ENCODE peak calls at places on chromosomes 5 and 9, in seven cellular contexts. One of them, this sample, is unnamed.

GRCh38 chr9:89734561-89734960 is 129.7 kb downstream of the GADD45G start:
- DNase-seq in neuronal stem cell: no peak
- DNase-seq in trophoblast cell: peak
- DNase-seq in mesendoderm: no peak
- DNase-seq in mesenchymal stem cell: no peak
- DNase-seq in H1: no peak
- DNase-seq in IMR-90: no peak
- DNase-seq in this sample: no peak

GRCh38 chr5:173395257-173395932 is 67.2 kb upstream of the STC2 start:
- DNase-seq in mesenchymal stem cell: peak
- DNase-seq in IMR-90: peak
- DNase-seq in trophoblast cell: peak
- DNase-seq in mesendoderm: peak
- DNase-seq in H1: no peak
- DNase-seq in neuronal stem cell: no peak
- DNase-seq in this sample: peak

GRCh38 chr5:127612441-127613141 is 36.3 kb upstream of the CTXN3 start:
- DNase-seq in neuronal stem cell: no peak
- DNase-seq in trophoblast cell: peak
- DNase-seq in H1: peak
- DNase-seq in IMR-90: no peak
- DNase-seq in mesenchymal stem cell: no peak
- DNase-seq in mesendoderm: no peak
- DNase-seq in this sample: no peak

GRCh38 chr9:25602366-25603044 is 75.7 kb downstream of the TUSC1 start:
- DNase-seq in mesendoderm: peak
- DNase-seq in neuronal stem cell: no peak
- DNase-seq in IMR-90: no peak
- DNase-seq in trophoblast cell: peak
- DNase-seq in mesenchymal stem cell: no peak
- DNase-seq in H1: no peak
- DNase-seq in this sample: no peak

GRCh38 chr5:133285583-133286021 is 233.8 kb downstream of the HSPA4 start:
- DNase-seq in mesendoderm: no peak
- DNase-seq in neuronal stem cell: no peak
- DNase-seq in mesenchymal stem cell: peak
- DNase-seq in IMR-90: peak
- DNase-seq in trophoblast cell: peak
- DNase-seq in H1: no peak
- DNase-seq in this sample: no peak

GRCh38 chr9:106286249-106286648 is 576.7 kb upstream of the ZNF462 start:
- DNase-seq in trophoblast cell: no peak
- DNase-seq in IMR-90: no peak
- DNase-seq in mesendoderm: peak
- DNase-seq in H1: no peak
- DNase-seq in neuronal stem cell: peak
- DNase-seq in mesenchymal stem cell: peak
- DNase-seq in this sample: peak

GRCh38 chr9:127520941-127521918 is 69.9 kb downstream of the LRSAM1 start:
- DNase-seq in IMR-90: peak
- DNase-seq in neuronal stem cell: no peak
- DNase-seq in mesendoderm: peak
- DNase-seq in H1: no peak
- DNase-seq in trophoblast cell: no peak
- DNase-seq in mesenchymal stem cell: peak
- DNase-seq in this sample: peak

GRCh38 chr5:113190347-113190746 is 213.7 kb downstream of the DCP2 start:
- DNase-seq in neuronal stem cell: no peak
- DNase-seq in IMR-90: peak
- DNase-seq in H1: no peak
- DNase-seq in trophoblast cell: peak
- DNase-seq in mesendoderm: peak
- DNase-seq in mesenchymal stem cell: no peak
- DNase-seq in this sample: no peak

GRCh38 chr9:6843742-6844141 is 86.0 kb downstream of the KDM4C start:
- DNase-seq in mesendoderm: no peak
- DNase-seq in mesenchymal stem cell: no peak
- DNase-seq in IMR-90: no peak
- DNase-seq in H1: no peak
- DNase-seq in trophoblast cell: no peak
- DNase-seq in neuronal stem cell: no peak
- DNase-seq in this sample: no peak

GRCh38 chr9:126158591-126159519 is 167.8 kb upstream of the MVB12B start:
- DNase-seq in mesenchymal stem cell: no peak
- DNase-seq in mesendoderm: no peak
- DNase-seq in IMR-90: no peak
- DNase-seq in trophoblast cell: no peak
- DNase-seq in H1: no peak
- DNase-seq in neuronal stem cell: no peak
- DNase-seq in this sample: peak

GRCh38 chr9:133275105-133276000 is at the start of gene ABO:
- DNase-seq in H1: peak
- DNase-seq in mesenchymal stem cell: no peak
- DNase-seq in IMR-90: no peak
- DNase-seq in neuronal stem cell: no peak
- DNase-seq in mesendoderm: peak
- DNase-seq in trophoblast cell: no peak
- DNase-seq in this sample: no peak

GRCh38 chr5:137316346-137316736 is 182.8 kb downstream of the SPOCK1 start:
- DNase-seq in H1: no peak
- DNase-seq in IMR-90: peak
- DNase-seq in mesendoderm: no peak
- DNase-seq in mesenchymal stem cell: no peak
- DNase-seq in neuronal stem cell: no peak
- DNase-seq in trophoblast cell: no peak
- DNase-seq in this sample: no peak

GRCh38 chr5:36298546-36298945 is 3.2 kb downstream of the RANBP3L start:
- DNase-seq in trophoblast cell: peak
- DNase-seq in mesendoderm: no peak
- DNase-seq in H1: no peak
- DNase-seq in IMR-90: no peak
- DNase-seq in mesenchymal stem cell: no peak
- DNase-seq in neuronal stem cell: no peak
- DNase-seq in this sample: no peak

GRCh38 chr5:3597002-3597726 is 1.5 kb downstream of the IRX1 start:
- DNase-seq in IMR-90: no peak
- DNase-seq in mesendoderm: peak
- DNase-seq in trophoblast cell: no peak
- DNase-seq in mesenchymal stem cell: no peak
- DNase-seq in neuronal stem cell: no peak
- DNase-seq in H1: peak
- DNase-seq in this sample: peak

GRCh38 chr9:108551030-108551964 is 304.5 kb downstream of the ACTL7B start:
- DNase-seq in H1: no peak
- DNase-seq in mesenchymal stem cell: peak
- DNase-seq in trophoblast cell: peak
- DNase-seq in neuronal stem cell: no peak
- DNase-seq in mesendoderm: no peak
- DNase-seq in IMR-90: peak
- DNase-seq in this sample: no peak

GRCh38 chr9:89746385-89747116 is 141.7 kb downstream of the GADD45G start:
- DNase-seq in H1: no peak
- DNase-seq in neuronal stem cell: no peak
- DNase-seq in mesendoderm: no peak
- DNase-seq in mesenchymal stem cell: peak
- DNase-seq in trophoblast cell: no peak
- DNase-seq in IMR-90: no peak
- DNase-seq in this sample: no peak

GRCh38 chr9:124277420-124277819 is 19.7 kb downstream of the NEK6 start:
- DNase-seq in neuronal stem cell: no peak
- DNase-seq in trophoblast cell: peak
- DNase-seq in mesendoderm: peak
- DNase-seq in H1: no peak
- DNase-seq in mesenchymal stem cell: no peak
- DNase-seq in IMR-90: no peak
- DNase-seq in this sample: no peak

GRCh38 chr9:129398101-129398795 is 220.2 kb upstream of the IER5L start:
- DNase-seq in IMR-90: no peak
- DNase-seq in trophoblast cell: no peak
- DNase-seq in H1: no peak
- DNase-seq in mesenchymal stem cell: no peak
- DNase-seq in mesendoderm: no peak
- DNase-seq in neuronal stem cell: no peak
- DNase-seq in this sample: no peak

GRCh38 chr5:79821-80220 is 12.1 kb upstream of the PLEKHG4B start:
- DNase-seq in mesenchymal stem cell: no peak
- DNase-seq in mesendoderm: no peak
- DNase-seq in IMR-90: no peak
- DNase-seq in H1: no peak
- DNase-seq in neuronal stem cell: no peak
- DNase-seq in trophoblast cell: no peak
- DNase-seq in this sample: no peak

GRCh38 chr5:83029-83428 is 8.9 kb upstream of the PLEKHG4B start:
- DNase-seq in neuronal stem cell: no peak
- DNase-seq in IMR-90: no peak
- DNase-seq in mesendoderm: no peak
- DNase-seq in mesenchymal stem cell: no peak
- DNase-seq in H1: no peak
- DNase-seq in trophoblast cell: no peak
- DNase-seq in this sample: no peak

GRCh38 chr5:82092-82491 is 9.9 kb upstream of the PLEKHG4B start:
- DNase-seq in mesendoderm: peak
- DNase-seq in trophoblast cell: peak
- DNase-seq in H1: peak
- DNase-seq in mesenchymal stem cell: peak
- DNase-seq in IMR-90: peak
- DNase-seq in neuronal stem cell: peak
- DNase-seq in this sample: peak

GRCh38 chr5:82570-82969 is 9.4 kb upstream of the PLEKHG4B start:
- DNase-seq in IMR-90: no peak
- DNase-seq in neuronal stem cell: no peak
- DNase-seq in mesendoderm: peak
- DNase-seq in H1: no peak
- DNase-seq in mesenchymal stem cell: no peak
- DNase-seq in trophoblast cell: no peak
- DNase-seq in this sample: no peak

DNA sequence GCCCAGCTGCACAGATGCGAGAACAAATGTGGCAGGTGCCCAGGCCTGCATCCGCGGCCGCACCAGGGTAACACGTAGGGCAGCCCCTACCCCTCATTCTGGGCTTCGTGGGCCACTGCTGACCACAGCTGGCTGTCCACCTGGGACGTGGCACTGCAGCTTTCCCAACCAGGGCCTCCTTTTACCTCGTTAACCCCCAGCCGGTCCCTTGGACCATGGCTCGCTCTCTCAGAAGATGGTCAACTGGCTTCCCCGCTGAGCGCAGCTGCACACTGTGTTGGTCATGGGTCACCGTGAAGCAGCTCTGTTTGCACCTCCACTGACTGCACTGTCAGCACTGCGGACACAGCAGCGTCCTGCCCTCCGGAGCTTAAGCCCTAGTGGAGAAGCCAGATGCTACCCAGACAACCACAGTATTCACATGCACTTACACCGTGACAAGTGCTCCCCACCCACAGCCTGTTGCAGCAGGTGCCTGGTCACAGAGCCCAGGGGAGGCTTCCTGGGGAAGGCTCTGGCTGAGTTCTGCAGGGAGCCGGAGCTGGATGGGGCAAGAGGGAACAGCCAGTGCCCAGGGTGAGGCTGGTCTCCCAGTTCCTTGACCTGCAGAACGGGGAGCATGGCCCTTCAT is 10.5 kb upstream of the PLEKHG4B start:
- DNase-seq in IMR-90: no peak
- DNase-seq in mesenchymal stem cell: no peak
- DNase-seq in mesendoderm: no peak
- DNase-seq in neuronal stem cell: no peak
- DNase-seq in trophoblast cell: no peak
- DNase-seq in H1: no peak
- DNase-seq in this sample: no peak
- H3K4ac ChIP-seq in IMR-90: no peak
- H3K4ac ChIP-seq in mesenchymal stem cell: no peak
- H3K4ac ChIP-seq in mesendoderm: no peak
- H3K4ac ChIP-seq in neuronal stem cell: peak
- H3K4ac ChIP-seq in trophoblast cell: no peak
- H3K4ac ChIP-seq in H1: peak
- H3K4ac ChIP-seq in this sample: no peak

GRCh38 chr9:99921875-99922710 is 15.6 kb downstream of the STX17 start:
- DNase-seq in H1: no peak
- DNase-seq in IMR-90: no peak
- DNase-seq in mesendoderm: peak
- DNase-seq in mesenchymal stem cell: peak
- DNase-seq in trophoblast cell: no peak
- DNase-seq in neuronal stem cell: no peak
- DNase-seq in this sample: no peak

GRCh38 chr9:99916650-99917049 is 10.2 kb downstream of the STX17 start:
- DNase-seq in trophoblast cell: no peak
- DNase-seq in mesendoderm: no peak
- DNase-seq in neuronal stem cell: no peak
- DNase-seq in IMR-90: no peak
- DNase-seq in mesenchymal stem cell: no peak
- DNase-seq in H1: no peak
- DNase-seq in this sample: no peak

GRCh38 chr9:99922711-99923030 is 16.2 kb downstream of the STX17 start:
- DNase-seq in H1: no peak
- DNase-seq in mesenchymal stem cell: no peak
- DNase-seq in mesendoderm: no peak
- DNase-seq in trophoblast cell: no peak
- DNase-seq in neuronal stem cell: no peak
- DNase-seq in IMR-90: no peak
- DNase-seq in this sample: no peak

GRCh38 chr9:99918134-99918533 is 11.7 kb downstream of the STX17 start:
- DNase-seq in IMR-90: no peak
- DNase-seq in mesenchymal stem cell: no peak
- DNase-seq in trophoblast cell: no peak
- DNase-seq in H1: no peak
- DNase-seq in neuronal stem cell: no peak
- DNase-seq in mesendoderm: no peak
- DNase-seq in this sample: no peak

GRCh38 chr9:99919930-99920329 is 13.5 kb downstream of the STX17 start:
- DNase-seq in IMR-90: no peak
- DNase-seq in neuronal stem cell: no peak
- DNase-seq in mesenchymal stem cell: no peak
- DNase-seq in mesendoderm: peak
- DNase-seq in trophoblast cell: no peak
- DNase-seq in H1: no peak
- DNase-seq in this sample: no peak
- H3K4ac ChIP-seq in IMR-90: no peak
- H3K4ac ChIP-seq in neuronal stem cell: no peak
- H3K4ac ChIP-seq in mesenchymal stem cell: no peak
- H3K4ac ChIP-seq in mesendoderm: no peak
- H3K4ac ChIP-seq in trophoblast cell: no peak
- H3K4ac ChIP-seq in H1: no peak
- H3K4ac ChIP-seq in this sample: no peak

DNA sequence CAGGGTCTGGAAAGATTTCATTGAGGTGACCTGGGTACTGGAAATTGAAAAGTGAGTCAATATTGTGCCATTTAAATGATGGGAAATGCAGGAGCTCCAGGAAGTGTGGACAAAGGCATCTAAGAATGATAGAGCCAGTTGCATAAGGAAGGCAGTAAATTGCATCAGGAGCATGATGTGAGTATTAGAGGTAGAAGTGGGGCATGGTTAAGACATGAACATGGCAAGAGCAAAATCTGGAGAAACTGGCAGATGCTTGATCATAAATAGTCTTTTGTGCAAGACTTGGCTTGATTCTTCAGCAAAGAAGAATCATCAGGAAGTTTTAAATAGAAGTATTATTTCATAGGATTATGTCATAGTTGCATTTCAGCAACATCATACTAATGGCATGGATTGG is 157.4 kb upstream of the PUM3 start:
- DNase-seq in mesendoderm: no peak
- DNase-seq in mesenchymal stem cell: no peak
- DNase-seq in IMR-90: no peak
- DNase-seq in H1: no peak
- DNase-seq in trophoblast cell: no peak
- DNase-seq in neuronal stem cell: no peak
- DNase-seq in this sample: no peak
- H3K4ac ChIP-seq in mesendoderm: no peak
- H3K4ac ChIP-seq in mesenchymal stem cell: no peak
- H3K4ac ChIP-seq in IMR-90: no peak
- H3K4ac ChIP-seq in H1: no peak
- H3K4ac ChIP-seq in trophoblast cell: no peak
- H3K4ac ChIP-seq in neuronal stem cell: no peak
- H3K4ac ChIP-seq in this sample: no peak

GRCh38 chr5:66361070-66361469 is 217.0 kb downstream of the SREK1 start:
- DNase-seq in mesendoderm: no peak
- DNase-seq in neuronal stem cell: no peak
- DNase-seq in IMR-90: no peak
- DNase-seq in H1: no peak
- DNase-seq in mesenchymal stem cell: no peak
- DNase-seq in trophoblast cell: no peak
- DNase-seq in this sample: no peak
- H3K4ac ChIP-seq in mesendoderm: no peak
- H3K4ac ChIP-seq in neuronal stem cell: no peak
- H3K4ac ChIP-seq in IMR-90: no peak
- H3K4ac ChIP-seq in H1: no peak
- H3K4ac ChIP-seq in mesenchymal stem cell: no peak
- H3K4ac ChIP-seq in trophoblast cell: no peak
- H3K4ac ChIP-seq in this sample: no peak

This sample was measured in H9.